ENCODE peak calls at places on chromosomes 12 and 14, in nine cellular contexts. One of them, this sample, is unnamed.

GRCh38 chr12:8622681-8623080 is 10.0 kb upstream of the AICDA start:
- DNase-seq in HCT116: no peak
- DNase-seq in pancreas: no peak
- DNase-seq in Karpas-422: no peak
- DNase-seq in skeletal muscle cell: no peak
- DNase-seq in adipocyte: no peak
- DNase-seq in CD8-positive, alpha-beta memory T cell: no peak
- DNase-seq in uterus: no peak
- DNase-seq in stomach: no peak
- DNase-seq in this sample: no peak

GRCh38 chr12:93946542-93947150 is 201.7 kb upstream of the PLXNC1 start:
- DNase-seq in HCT116: no peak
- DNase-seq in pancreas: no peak
- DNase-seq in Karpas-422: no peak
- DNase-seq in skeletal muscle cell: peak; percentile 47
- DNase-seq in adipocyte: no peak
- DNase-seq in CD8-positive, alpha-beta memory T cell: no peak
- DNase-seq in uterus: no peak
- DNase-seq in stomach: no peak
- DNase-seq in this sample: no peak

GRCh38 chr12:30706476-30706875 is 10.8 kb upstream of the IPO8 start:
- DNase-seq in HCT116: no peak
- DNase-seq in pancreas: no peak
- DNase-seq in Karpas-422: no peak
- DNase-seq in skeletal muscle cell: no peak
- DNase-seq in adipocyte: no peak
- DNase-seq in CD8-positive, alpha-beta memory T cell: no peak
- DNase-seq in uterus: no peak
- DNase-seq in stomach: no peak
- DNase-seq in this sample: no peak

GRCh38 chr12:27549801-27550652 is 26.0 kb downstream of the PPFIBP1 start:
- DNase-seq in HCT116: peak; percentile 94
- DNase-seq in pancreas: peak; percentile 92
- DNase-seq in Karpas-422: no peak
- DNase-seq in skeletal muscle cell: peak; percentile 98
- DNase-seq in adipocyte: peak; percentile 96
- DNase-seq in CD8-positive, alpha-beta memory T cell: no peak
- DNase-seq in uterus: peak; percentile 94
- DNase-seq in stomach: peak; percentile 81
- DNase-seq in this sample: peak; percentile 90

GRCh38 chr14:21997300-21997699 is 323.7 kb upstream of the OR4E1 start:
- DNase-seq in HCT116: peak; percentile 31
- DNase-seq in pancreas: no peak
- DNase-seq in Karpas-422: peak; percentile 82
- DNase-seq in skeletal muscle cell: no peak
- DNase-seq in adipocyte: no peak
- DNase-seq in CD8-positive, alpha-beta memory T cell: peak; percentile 36
- DNase-seq in uterus: no peak
- DNase-seq in stomach: no peak
- DNase-seq in this sample: no peak

GRCh38 chr12:12070674-12071661 is at the start of gene BCL2L14:
- DNase-seq in HCT116: no peak
- DNase-seq in pancreas: peak; percentile 40
- DNase-seq in Karpas-422: no peak
- DNase-seq in skeletal muscle cell: no peak
- DNase-seq in adipocyte: no peak
- DNase-seq in CD8-positive, alpha-beta memory T cell: no peak
- DNase-seq in uterus: no peak
- DNase-seq in stomach: no peak
- DNase-seq in this sample: no peak

GRCh38 chr12:98317939-98318899 is 197.2 kb upstream of the TMPO start:
- DNase-seq in HCT116: no peak
- DNase-seq in pancreas: no peak
- DNase-seq in Karpas-422: no peak
- DNase-seq in skeletal muscle cell: no peak
- DNase-seq in adipocyte: no peak
- DNase-seq in CD8-positive, alpha-beta memory T cell: no peak
- DNase-seq in uterus: no peak
- DNase-seq in stomach: no peak
- DNase-seq in this sample: no peak

GRCh38 chr12:92543872-92544271 is 158.9 kb upstream of the PLEKHG7 start:
- DNase-seq in HCT116: no peak
- DNase-seq in pancreas: no peak
- DNase-seq in Karpas-422: no peak
- DNase-seq in skeletal muscle cell: no peak
- DNase-seq in adipocyte: no peak
- DNase-seq in CD8-positive, alpha-beta memory T cell: no peak
- DNase-seq in uterus: no peak
- DNase-seq in stomach: no peak
- DNase-seq in this sample: no peak

GRCh38 chr14:92176476-92176875 is 54.7 kb downstream of the CPSF2 start:
- DNase-seq in HCT116: no peak
- DNase-seq in pancreas: no peak
- DNase-seq in Karpas-422: no peak
- DNase-seq in skeletal muscle cell: no peak
- DNase-seq in adipocyte: no peak
- DNase-seq in CD8-positive, alpha-beta memory T cell: no peak
- DNase-seq in uterus: no peak
- DNase-seq in stomach: no peak
- DNase-seq in this sample: no peak

GRCh38 chr12:1559729-1560128 is 34.7 kb downstream of the FBXL14 start:
- DNase-seq in HCT116: no peak
- DNase-seq in pancreas: no peak
- DNase-seq in Karpas-422: no peak
- DNase-seq in skeletal muscle cell: no peak
- DNase-seq in adipocyte: no peak
- DNase-seq in CD8-positive, alpha-beta memory T cell: no peak
- DNase-seq in uterus: no peak
- DNase-seq in stomach: no peak
- DNase-seq in this sample: no peak

GRCh38 chr12:23041774-23042173 is 416.8 kb downstream of the ETNK1 start:
- DNase-seq in HCT116: no peak
- DNase-seq in pancreas: no peak
- DNase-seq in Karpas-422: no peak
- DNase-seq in skeletal muscle cell: no peak
- DNase-seq in adipocyte: no peak
- DNase-seq in CD8-positive, alpha-beta memory T cell: no peak
- DNase-seq in uterus: no peak
- DNase-seq in stomach: no peak
- DNase-seq in this sample: no peak

GRCh38 chr12:118102070-118102469 is 1.7 kb downstream of the VSIG10 start:
- DNase-seq in HCT116: peak; percentile 46
- DNase-seq in pancreas: no peak
- DNase-seq in Karpas-422: no peak
- DNase-seq in skeletal muscle cell: no peak
- DNase-seq in adipocyte: no peak
- DNase-seq in CD8-positive, alpha-beta memory T cell: no peak
- DNase-seq in uterus: no peak
- DNase-seq in stomach: no peak
- DNase-seq in this sample: peak; percentile 33

GRCh38 chr12:107441906-107442305 is 243.7 kb upstream of the PWP1 start:
- DNase-seq in HCT116: no peak
- DNase-seq in pancreas: no peak
- DNase-seq in Karpas-422: no peak
- DNase-seq in skeletal muscle cell: no peak
- DNase-seq in adipocyte: no peak
- DNase-seq in CD8-positive, alpha-beta memory T cell: no peak
- DNase-seq in uterus: no peak
- DNase-seq in stomach: no peak
- DNase-seq in this sample: no peak

GRCh38 chr14:35855886-35856481 is 29.8 kb downstream of the BRMS1L start:
- DNase-seq in HCT116: no peak
- DNase-seq in pancreas: no peak
- DNase-seq in Karpas-422: peak; percentile 83
- DNase-seq in skeletal muscle cell: no peak
- DNase-seq in adipocyte: no peak
- DNase-seq in CD8-positive, alpha-beta memory T cell: no peak
- DNase-seq in uterus: no peak
- DNase-seq in stomach: no peak
- DNase-seq in this sample: no peak

DNA sequence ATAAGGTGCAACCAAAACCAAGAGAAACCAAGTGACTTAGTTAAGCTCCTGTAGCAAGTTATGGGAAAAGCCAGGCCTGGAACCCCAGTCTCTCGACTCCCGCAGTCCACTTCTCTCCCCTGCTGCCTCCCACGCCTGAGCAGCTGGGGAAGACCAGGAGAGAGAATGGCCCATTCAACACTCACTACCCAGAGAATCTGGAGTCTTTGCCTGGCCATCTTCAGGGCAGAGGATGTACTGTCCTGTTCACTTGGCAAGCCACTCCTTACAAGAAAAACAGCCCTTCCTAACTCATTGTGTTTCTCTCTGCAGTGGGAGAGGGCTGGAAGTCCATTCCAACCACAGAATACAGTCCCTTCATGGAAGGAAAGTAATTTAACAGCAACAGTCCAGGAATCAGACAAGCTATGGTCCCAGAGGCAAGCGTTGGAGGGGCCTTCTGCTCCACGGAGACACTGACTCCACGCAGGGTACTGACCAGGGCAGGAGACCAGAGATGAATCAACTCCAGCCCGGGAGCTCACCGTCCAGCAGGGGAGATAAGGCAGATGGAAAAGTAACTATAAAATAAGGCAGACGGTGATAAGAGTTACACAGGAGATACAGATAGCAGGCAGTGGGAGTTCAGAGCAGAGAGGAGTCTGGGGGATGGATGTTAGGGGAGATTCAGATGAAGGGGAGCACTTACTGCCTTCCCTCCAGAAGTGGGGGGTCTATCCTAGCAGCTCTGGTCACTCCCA is 1.6 kb downstream of the PITPNM2 start:
- DNase-seq in HCT116: no peak
- DNase-seq in pancreas: no peak
- DNase-seq in Karpas-422: no peak
- DNase-seq in skeletal muscle cell: no peak
- DNase-seq in adipocyte: no peak
- DNase-seq in CD8-positive, alpha-beta memory T cell: no peak
- DNase-seq in uterus: no peak
- DNase-seq in stomach: no peak
- DNase-seq in this sample: no peak
- H3K4me3 ChIP-seq in HCT116: peak overlapping the region; percentile 72
- H3K4me3 ChIP-seq in pancreas: peak overlapping the region; percentile 77
- H3K4me3 ChIP-seq in Karpas-422: no peak overlapping the region
- H3K4me3 ChIP-seq in skeletal muscle cell: peak overlapping the region; percentile 71
- H3K4me3 ChIP-seq in adipocyte: peak overlapping the region; percentile 84
- H3K4me3 ChIP-seq in CD8-positive, alpha-beta memory T cell: no peak overlapping the region
- H3K4me3 ChIP-seq in uterus: no peak overlapping the region
- H3K4me3 ChIP-seq in stomach: peak overlapping the region; percentile 67
- H3K4me3 ChIP-seq in this sample: no peak overlapping the region

GRCh38 chr12:48981757-48982157 is 3.6 kb downstream of the WNT1 start:
- DNase-seq in HCT116: no peak
- DNase-seq in pancreas: no peak
- DNase-seq in Karpas-422: no peak
- DNase-seq in skeletal muscle cell: no peak
- DNase-seq in adipocyte: no peak
- DNase-seq in CD8-positive, alpha-beta memory T cell: no peak
- DNase-seq in uterus: no peak
- DNase-seq in stomach: no peak
- DNase-seq in this sample: no peak
- H3K4me3 ChIP-seq in HCT116: no peak overlapping the region
- H3K4me3 ChIP-seq in pancreas: no peak overlapping the region
- H3K4me3 ChIP-seq in Karpas-422: no peak overlapping the region
- H3K4me3 ChIP-seq in skeletal muscle cell: no peak overlapping the region
- H3K4me3 ChIP-seq in adipocyte: no peak overlapping the region
- H3K4me3 ChIP-seq in CD8-positive, alpha-beta memory T cell: peak overlapping the region; percentile 89
- H3K4me3 ChIP-seq in uterus: no peak overlapping the region
- H3K4me3 ChIP-seq in stomach: peak overlapping the region; percentile 25
- H3K4me3 ChIP-seq in this sample: no peak overlapping the region

DNA sequence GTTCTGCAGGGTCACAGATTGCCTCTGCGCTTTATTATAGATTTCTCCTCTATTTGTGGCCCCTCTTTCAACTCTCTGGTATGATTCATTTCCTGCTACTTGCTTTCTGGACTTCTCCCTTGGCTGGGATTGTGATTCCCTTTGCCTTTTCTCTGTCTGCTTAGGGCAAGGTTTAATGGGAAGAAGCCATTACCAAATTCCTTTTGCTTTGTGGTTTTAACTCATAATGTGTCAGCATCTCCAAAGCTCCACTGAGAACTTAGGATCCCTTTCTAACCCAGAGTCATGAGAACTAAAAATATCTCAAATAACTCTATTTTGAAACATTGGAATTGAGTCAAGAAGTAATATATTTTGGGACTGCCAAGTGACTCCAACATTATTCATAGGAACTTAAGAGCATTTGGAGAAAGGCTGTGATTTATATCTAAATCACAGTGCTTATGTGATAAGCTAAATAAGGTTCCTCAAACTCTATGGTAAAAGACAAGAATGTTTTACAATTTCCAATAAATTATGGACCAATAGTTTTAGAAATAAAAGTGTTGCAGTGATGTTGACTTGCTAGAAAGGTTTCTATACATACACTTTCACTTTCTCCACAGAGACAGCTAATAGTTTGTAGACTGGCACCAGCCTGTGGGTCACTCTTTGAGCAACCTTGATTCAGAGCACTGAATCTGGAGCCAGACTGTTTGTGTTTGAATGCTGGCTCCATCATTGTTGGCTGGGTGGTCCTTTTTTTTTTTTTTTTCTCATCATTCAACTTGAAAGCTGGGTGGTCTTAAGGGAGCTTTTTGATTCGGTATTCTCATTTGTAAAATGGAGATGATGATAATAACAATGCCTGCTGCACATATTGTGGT is 93.9 kb downstream of the DACT1 start:
- DNase-seq in HCT116: peak; percentile 96
- DNase-seq in pancreas: no peak
- DNase-seq in Karpas-422: no peak
- DNase-seq in skeletal muscle cell: peak; percentile 97
- DNase-seq in adipocyte: peak; percentile 89
- DNase-seq in CD8-positive, alpha-beta memory T cell: no peak
- DNase-seq in uterus: no peak
- DNase-seq in stomach: no peak
- DNase-seq in this sample: no peak
- H3K4me3 ChIP-seq in HCT116: peak overlapping the region; percentile 7
- H3K4me3 ChIP-seq in pancreas: no peak overlapping the region
- H3K4me3 ChIP-seq in Karpas-422: no peak overlapping the region
- H3K4me3 ChIP-seq in skeletal muscle cell: no peak overlapping the region
- H3K4me3 ChIP-seq in adipocyte: peak overlapping the region; percentile 23
- H3K4me3 ChIP-seq in CD8-positive, alpha-beta memory T cell: no peak overlapping the region
- H3K4me3 ChIP-seq in uterus: no peak overlapping the region
- H3K4me3 ChIP-seq in stomach: no peak overlapping the region
- H3K4me3 ChIP-seq in this sample: no peak overlapping the region

DNA sequence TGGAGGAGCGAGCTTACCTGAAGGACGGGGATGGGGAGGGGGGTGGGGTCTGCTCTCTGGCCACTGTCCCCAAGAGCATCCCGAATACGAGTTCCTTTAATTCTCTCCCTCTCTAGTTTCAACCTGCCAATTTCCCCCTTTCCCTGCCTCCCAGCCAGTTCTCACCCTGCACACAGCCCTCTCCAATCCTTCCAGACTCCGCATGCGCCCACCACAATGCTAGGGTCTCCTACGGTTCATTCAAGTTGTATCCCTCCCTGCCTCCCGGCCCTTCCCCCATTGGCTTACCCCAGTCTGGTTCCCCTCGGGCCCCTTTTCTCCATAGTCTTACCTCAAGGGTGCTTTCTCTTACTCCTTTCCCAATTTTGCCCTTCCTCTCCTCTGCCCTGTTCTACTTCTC is 706 bp upstream of the IGFBP6 start:
- DNase-seq in HCT116: no peak
- DNase-seq in pancreas: no peak
- DNase-seq in Karpas-422: no peak
- DNase-seq in skeletal muscle cell: no peak
- DNase-seq in adipocyte: peak; percentile 44
- DNase-seq in CD8-positive, alpha-beta memory T cell: no peak
- DNase-seq in uterus: no peak
- DNase-seq in stomach: peak; percentile 21
- DNase-seq in this sample: no peak
- H3K4me3 ChIP-seq in HCT116: peak overlapping the region; percentile 78
- H3K4me3 ChIP-seq in pancreas: peak overlapping the region; percentile 55
- H3K4me3 ChIP-seq in Karpas-422: no peak overlapping the region
- H3K4me3 ChIP-seq in skeletal muscle cell: peak overlapping the region; percentile 63
- H3K4me3 ChIP-seq in adipocyte: peak overlapping the region; percentile 85
- H3K4me3 ChIP-seq in CD8-positive, alpha-beta memory T cell: no peak overlapping the region
- H3K4me3 ChIP-seq in uterus: peak overlapping the region; percentile 80
- H3K4me3 ChIP-seq in stomach: peak overlapping the region; percentile 51
- H3K4me3 ChIP-seq in this sample: peak overlapping the region; percentile 60

This sample was measured in gastrocnemius medialis.